ENCODE peak calls at places on chromosomes 7 and 10, in nine cellular contexts. M, R, D, H, P, A, F, N and I are unnamed samples.

GRCh38 chr10:89346264-89346971 is 18.6 kb downstream of the IFIT3 start:
- DNase-seq in M (no peak), R (no peak), D (no peak), H (no peak), P (no peak), A (no peak), F (no peak), N (no peak), I (no peak)

GRCh38 chr7:101542527-101543241 is 86.4 kb downstream of the MYL10 start:
- DNase-seq in M (no peak), R (no peak), D (peak), H (peak), P (peak), A (peak), F (peak), N (peak), I (no peak)

GRCh38 chr7:110142939-110143526 is 947.9 kb upstream of the LRRN3 start:
- DNase-seq in M (no peak), R (no peak), D (no peak), H (no peak), P (no peak), A (no peak), F (no peak), N (no peak), I (no peak)

GRCh38 chr10:9028211-9028610 is 973.7 kb downstream of the GATA3 start:
- DNase-seq in M (no peak), R (no peak), D (no peak), H (no peak), P (no peak), A (no peak), F (no peak), N (no peak), I (no peak)

GRCh38 chr10:116038259-116038658 is 234.7 kb downstream of the GFRA1 start:
- DNase-seq in M (peak), R (no peak), D (peak), H (no peak), P (no peak), A (peak), F (no peak), N (no peak), I (peak)

GRCh38 chr10:118798186-118798811 is 43.5 kb upstream of the CACUL1 start:
- DNase-seq in M (peak), R (peak), D (peak), H (no peak), P (no peak), A (no peak), F (no peak), N (no peak), I (peak)

GRCh38 chr10:31353574-31353973 is 34.6 kb downstream of the ZEB1 start:
- DNase-seq in M (no peak), R (no peak), D (peak), H (no peak), P (peak), A (no peak), F (no peak), N (no peak), I (peak)

GRCh38 chr7:96297873-96298272 is 24.0 kb downstream of the SLC25A13 start:
- DNase-seq in M (no peak), R (no peak), D (no peak), H (no peak), P (no peak), A (no peak), F (no peak), N (peak), I (no peak)

GRCh38 chr10:119377905-119378736 is 164.4 kb downstream of the RGS10 start:
- DNase-seq in M (no peak), R (no peak), D (peak), H (no peak), P (no peak), A (peak), F (no peak), N (peak), I (no peak)

GRCh38 chr10:86889997-86890396 is 67.4 kb downstream of the MMRN2 start:
- DNase-seq in M (no peak), R (no peak), D (no peak), H (no peak), P (no peak), A (no peak), F (no peak), N (no peak), I (no peak)

GRCh38 chr7:101232141-101232821 is 5.3 kb downstream of the CLDN15 start:
- DNase-seq in M (no peak), R (no peak), D (no peak), H (peak), P (no peak), A (no peak), F (no peak), N (no peak), I (no peak)

GRCh38 chr10:70604106-70604505 is 1.6 kb upstream of the PRF1 start:
- DNase-seq in M (no peak), R (no peak), D (no peak), H (peak), P (no peak), A (no peak), F (no peak), N (no peak), I (no peak)

GRCh38 chr7:157565981-157566630 is 229.3 kb downstream of the DNAJB6 start:
- DNase-seq in M (no peak), R (peak), D (no peak), H (no peak), P (no peak), A (no peak), F (no peak), N (no peak), I (no peak)

GRCh38 chr7:152419473-152420429 is 16.1 kb downstream of the KMT2C start:
- DNase-seq in M (no peak), R (no peak), D (no peak), H (no peak), P (no peak), A (no peak), F (no peak), N (no peak), I (no peak)